ENCODE peak calls at places on chromosomes 11 and 22, in seven cellular contexts. M is activated CD4-positive, alpha-beta T cell treated with anti-CD3 and anti-CD28 coated beads for 36 hours; X is lower leg skin; H is GM04503; E is stimulated activated CD4-positive, alpha-beta T cell treated with anti-CD3 and anti-CD28 coated beads, Interleukin-1b, Interleukin-23, amount 100 ng/mL, for 1 hour; I is CD8-positive, alpha-beta memory T cell; U is glutamatergic neuron. Z is an unnamed sample.
A peak's percentile ranks its signal among the peaks of the same experiment; 100 is the strongest.

GRCh38 chr11:1261241-1262071 is 38.6 kb downstream of the MUC5B start:
- DNase-seq in X (no peak), H (no peak), I (no peak), M (no peak), U (peak; percentile 12), E (no peak), Z (no peak)

GRCh38 chr11:113877673-113878060 is 2.3 kb upstream of the USP28 start:
- DNase-seq in X (peak; percentile 32), M (no peak), I (no peak), U (no peak), E (no peak), H (no peak), Z (no peak)

GRCh38 chr22:31451709-31452571 is 37.7 kb downstream of the EIF4ENIF1 start:
- DNase-seq in U (no peak), H (no peak), I (no peak), X (no peak), E (no peak), M (no peak), Z (no peak)

GRCh38 chr22:44335903-44336803 is 23.4 kb upstream of the SHISAL1 start:
- DNase-seq in X (no peak), U (no peak), M (peak; percentile 50), H (no peak), E (no peak), I (no peak), Z (no peak)

GRCh38 chr11:120337896-120338840 is 2.0 kb downstream of the ARHGEF12 start:
- DNase-seq in X (no peak), U (no peak), I (no peak), H (no peak), M (no peak), E (no peak), Z (peak; percentile 13)

GRCh38 chr11:64536997-64537396 is 54.0 kb upstream of the SLC22A12 start:
- DNase-seq in H (no peak), E (no peak), X (no peak), U (no peak), I (no peak), M (no peak), Z (no peak)

GRCh38 chr11:61095022-61095421 is 7.3 kb upstream of the CD5 start:
- DNase-seq in X (no peak), H (no peak), I (no peak), U (no peak), E (no peak), M (no peak), Z (no peak)

GRCh38 chr11:76670475-76671235 is at the start of gene LRRC32:
- DNase-seq in H (no peak), E (no peak), U (no peak), I (peak; percentile 8), X (peak; percentile 92), M (peak; percentile 42), Z (no peak)

GRCh38 chr22:46823248-46823647 is 60.8 kb downstream of the TBC1D22A start:
- DNase-seq in H (no peak), U (no peak), E (no peak), X (no peak), M (no peak), I (no peak), Z (no peak)

GRCh38 chr11:69123593-69124545 is 31.9 kb upstream of the SMIM38 start:
- DNase-seq in H (no peak), U (no peak), M (peak; percentile 41), I (no peak), E (no peak), X (no peak), Z (no peak)

GRCh38 chr22:38416621-38417251 is 38.3 kb downstream of the KCNJ4 start:
- DNase-seq in U (no peak), H (no peak), E (no peak), M (no peak), I (no peak), X (peak; percentile 69), Z (no peak)

GRCh38 chr11:126700773-126701554 is 299.6 kb downstream of the KIRREL3 start:
- DNase-seq in M (no peak), X (no peak), I (no peak), U (no peak), H (no peak), E (no peak), Z (no peak)

GRCh38 chr11:67642148-67642475 is 2.5 kb upstream of the TBX10 start:
- DNase-seq in H (no peak), E (no peak), I (no peak), U (no peak), X (no peak), M (no peak), Z (no peak)

GRCh38 chr22:50189184-50189848 is 3.6 kb downstream of the TRABD start:
- DNase-seq in U (no peak), I (no peak), M (no peak), X (no peak), H (no peak), E (no peak), Z (peak; percentile 30)

GRCh38 chr11:130908770-130909625 is 7.3 kb downstream of the SNX19 start:
- DNase-seq in U (no peak), M (no peak), H (no peak), I (no peak), X (no peak), E (no peak), Z (no peak)

GRCh38 chr11:93939084-93939780 is 81.9 kb upstream of the HEPHL1 start:
- DNase-seq in H (no peak), U (no peak), M (no peak), E (no peak), I (no peak), X (no peak), Z (no peak)

GRCh38 chr11:76762867-76763572 is 20.1 kb upstream of the TSKU start:
- DNase-seq in M (no peak), H (no peak), I (no peak), E (no peak), X (no peak), U (no peak), Z (no peak)

GRCh38 chr11:76553554-76554476 is 109.0 kb downstream of the EMSY start:
- DNase-seq in I (no peak), H (no peak), X (no peak), E (no peak), M (no peak), U (no peak), Z (no peak)

GRCh38 chr11:9142732-9143131 is 51.3 kb upstream of the SCUBE2 start:
- DNase-seq in E (no peak), X (no peak), I (no peak), U (no peak), H (no peak), M (no peak), Z (no peak)

GRCh38 chr11:113435190-113435968 is 39.8 kb downstream of the DRD2 start:
- DNase-seq in E (no peak), M (no peak), H (no peak), U (no peak), I (no peak), X (no peak), Z (no peak)

GRCh38 chr22:44550666-44551491 is 52.8 kb upstream of the RTL6 start:
- DNase-seq in X (peak; percentile 88), E (no peak), I (no peak), U (no peak), H (peak; percentile 91), M (peak; percentile 68), Z (no peak)

GRCh38 chr11:70483077-70483861 is 84.9 kb downstream of the CTTN start:
- DNase-seq in X (no peak), H (no peak), M (no peak), I (no peak), U (no peak), E (no peak), Z (no peak)

GRCh38 chr11:11155962-11156815 is 196.9 kb downstream of the CSNK2A3 start:
- DNase-seq in H (no peak), E (peak; percentile 41), X (no peak), U (peak; percentile 45), M (peak; percentile 74), I (no peak), Z (no peak)

GRCh38 chr11:63779044-63779443 is 10.5 kb upstream of the ZFTA start:
- DNase-seq in U (no peak), M (no peak), X (no peak), H (no peak), I (no peak), E (no peak), Z (no peak)

GRCh38 chr22:31681625-31682345 is 19.8 kb upstream of the PISD start:
- DNase-seq in U (no peak), M (no peak), H (peak; percentile 28), X (no peak), E (no peak), I (no peak), Z (no peak)

GRCh38 chr22:50192825-50193204 is 7.1 kb downstream of the TRABD start:
- DNase-seq in H (no peak), I (peak; percentile 30), X (no peak), M (peak; percentile 52), U (no peak), E (no peak), Z (no peak)

GRCh38 chr22:37121887-37122591 is 12.5 kb upstream of the TMPRSS6 start:
- DNase-seq in H (peak; percentile 8), E (peak; percentile 91), M (peak; percentile 96), I (peak; percentile 87), U (no peak), X (peak; percentile 91), Z (no peak)

GRCh38 chr22:40107756-40108437 is 69.8 kb upstream of the TNRC6B start:
- DNase-seq in X (no peak), U (no peak), E (no peak), M (peak; percentile 65), I (no peak), H (peak; percentile 40), Z (no peak)

GRCh38 chr11:7021318-7021717 is 1.0 kb downstream of the NLRP14 start:
- DNase-seq in M (no peak), I (no peak), E (no peak), H (no peak), U (no peak), X (no peak), Z (no peak)